ENCODE peak calls at places on chromosomes 13 and 19, in six cellular contexts. D, G, Y, P, K and T are unnamed samples.
A peak's percentile ranks its signal among the peaks of the same experiment; 100 is the strongest.

GRCh38 chr13:99354371-99354951 is 47.3 kb upstream of the GPR183 start:
- DNase-seq in D (peak; percentile 5), G (peak; percentile 45), Y (no peak), P (no peak), K (no peak), T (no peak)

GRCh38 chr13:110509478-110509926 is 52.0 kb downstream of the RAB20 start:
- DNase-seq in D (no peak), G (no peak), Y (no peak), P (peak; percentile 56), K (no peak), T (no peak)

GRCh38 chr19:8335343-8336071 is 7.6 kb downstream of the KANK3 start:
- DNase-seq in D (peak; percentile 12), G (no peak), Y (no peak), P (peak; percentile 61), K (no peak), T (no peak)

GRCh38 chr19:6970478-6970877 is 50.8 kb downstream of the MBD3L2B start:
- DNase-seq in D (no peak), G (no peak), Y (peak; percentile 41), P (peak; percentile 8), K (no peak), T (no peak)

GRCh38 chr13:36418022-36418805 is 14.1 kb upstream of the CCNA1 start:
- DNase-seq in D (peak; percentile 44), G (peak; percentile 57), Y (no peak), P (no peak), K (no peak), T (peak; percentile 11)

GRCh38 chr19:29530549-29531457 is 5.0 kb downstream of the VSTM2B start:
- DNase-seq in D (no peak), G (no peak), Y (no peak), P (no peak), K (peak; percentile 54), T (no peak)

GRCh38 chr13:36804588-36804987 is 14.4 kb upstream of the RFXAP start:
- DNase-seq in D (no peak), G (peak; percentile 43), Y (no peak), P (no peak), K (no peak), T (no peak)

GRCh38 chr19:14416743-14417214 is 2.4 kb downstream of the DDX39A start:
- DNase-seq in D (peak; percentile 70), G (no peak), Y (no peak), P (no peak), K (no peak), T (no peak)

GRCh38 chr13:25945596-25945995 is 106.2 kb downstream of the SHISA2 start:
- DNase-seq in D (no peak), G (no peak), Y (no peak), P (peak; percentile 51), K (no peak), T (no peak)
- H3K9ac ChIP-seq in D (no peak overlapping the region), G (no peak overlapping the region), Y (no peak overlapping the region), P (no peak overlapping the region), K (no peak overlapping the region), T (no peak overlapping the region)

GRCh38 chr19:31352782-31353651 is 3.8 kb upstream of the TSHZ3 start:
- DNase-seq in D (no peak), G (no peak), Y (no peak), P (peak; percentile 36), K (peak; percentile 54), T (no peak)
- H3K27me3 ChIP-seq in D (no peaks in the 10 kb centered on the region), G (peaks cover 6% of the 10 kb centered on the region), Y (no peaks in the 10 kb centered on the region), P (no peaks in the 10 kb centered on the region), K (peaks cover 85% of the 10 kb centered on the region), T (peaks cover 47% of the 10 kb centered on the region)

GRCh38 chr13:48478401-48478800 is 54.5 kb downstream of the RCBTB2 start:
- DNase-seq in D (peak; percentile 25), G (no peak), Y (no peak), P (no peak), K (no peak), T (no peak)
- TF ChIP-seq EZH2phosphoT487 in D (no peak), G (no peak), Y (no peak), P (no peak), K (no peak), T (no peak)

GRCh38 chr13:74132152-74132767 is 1.9 kb downstream of the KLF12 start:
- DNase-seq in D (peak; percentile 25), G (peak; percentile 48), Y (no peak), P (no peak), K (peak; percentile 3), T (no peak)
- H3K9ac ChIP-seq in D (peak overlapping the region; percentile 89), G (peak overlapping the region; percentile 71), Y (no peak overlapping the region), P (peak overlapping the region; percentile 98), K (no peak overlapping the region), T (no peak overlapping the region)

GRCh38 chr13:78606471-78607408 is 3.4 kb upstream of the POU4F1 start:
- DNase-seq in D (no peak), G (no peak), Y (no peak), P (no peak), K (peak; percentile 29), T (no peak)
- H3K27me3 ChIP-seq in D (peaks cover 90% of the 10 kb centered on the region), G (no peaks in the 10 kb centered on the region), Y (peaks cover 6% of the 10 kb centered on the region), P (peaks cover 80% of the 10 kb centered on the region), K (peaks cover 98% of the 10 kb centered on the region), T (no peaks in the 10 kb centered on the region)